ENCODE peak calls at places on chromosomes 1 and 21, in ten cellular contexts. Q, L, A, C, Z, Y, T, B, G and W are unnamed samples.

GRCh38 chr1:214460304-214460916 is 91.0 kb downstream of the PTPN14 start:
- DNase-seq in L (no peak), Y (no peak), Q (no peak), A (no peak), Z (no peak), G (no peak), B (no peak), C (no peak), T (no peak), W (no peak)

GRCh38 chr1:170461362-170461761 is 70.6 kb upstream of the GORAB start:
- DNase-seq in L (no peak), A (no peak), Z (no peak), Y (peak; percentile 30), T (no peak), C (no peak), G (no peak), Q (no peak), B (no peak), W (no peak)

GRCh38 chr1:163155606-163156005 is 47.1 kb downstream of the RGS5 start:
- DNase-seq in G (no peak), T (no peak), Q (no peak), C (no peak), Z (no peak), A (no peak), B (no peak), L (no peak), Y (no peak), W (no peak)

GRCh38 chr1:111197598-111198289 is 2.7 kb downstream of the DENND2D start:
- DNase-seq in Q (peak; percentile 76), B (no peak), G (no peak), L (no peak), Z (no peak), C (no peak), T (no peak), A (peak; percentile 43), Y (peak; percentile 4), W (no peak)

GRCh38 chr1:182262425-182262824 is 129.2 kb downstream of the GLUL start:
- DNase-seq in Q (no peak), A (no peak), T (no peak), L (no peak), Y (no peak), C (no peak), Z (no peak), B (no peak), G (no peak), W (no peak)

GRCh38 chr1:244224487-244225430 is 173.7 kb downstream of the ZBTB18 start:
- DNase-seq in C (no peak), A (no peak), Y (no peak), T (no peak), G (peak; percentile 49), L (peak; percentile 20), B (no peak), Z (no peak), Q (peak; percentile 55), W (peak; percentile 26)

GRCh38 chr1:22500476-22500875 is 48.8 kb downstream of the ZBTB40 start:
- DNase-seq in B (peak; percentile 75), Y (peak; percentile 59), G (no peak), Z (no peak), Q (no peak), L (peak; percentile 20), C (peak; percentile 60), A (no peak), T (no peak), W (peak; percentile 78)

GRCh38 chr1:68230901-68231626 is 1.3 kb downstream of the WLS start:
- DNase-seq in A (no peak), L (peak; percentile 34), Y (no peak), C (peak; percentile 72), B (peak; percentile 65), Z (peak; percentile 34), T (no peak), Q (peak; percentile 56), G (peak; percentile 46), W (peak; percentile 53)

GRCh38 chr1:151985768-151986167 is 7.9 kb downstream of the S100A10 start:
- DNase-seq in Q (no peak), B (no peak), Z (no peak), G (no peak), A (no peak), T (no peak), C (no peak), Y (no peak), L (no peak), W (no peak)

GRCh38 chr21:37862536-37862935 is 53.7 kb downstream of the KCNJ6 start:
- DNase-seq in Y (peak; percentile 66), C (no peak), Z (no peak), A (peak; percentile 28), Q (no peak), B (no peak), L (no peak), G (no peak), T (no peak), W (no peak)

GRCh38 chr1:245495681-245496080 is 340.9 kb downstream of the KIF26B start:
- DNase-seq in T (no peak), B (no peak), G (no peak), L (no peak), C (no peak), A (no peak), Z (no peak), Y (no peak), Q (no peak), W (no peak)

GRCh38 chr1:175079338-175079737 is 11.7 kb downstream of the TNN start:
- DNase-seq in G (no peak), T (no peak), B (no peak), Z (no peak), L (no peak), Q (no peak), A (no peak), C (no peak), Y (no peak), W (no peak)

GRCh38 chr1:70043806-70044205 is 161.6 kb downstream of the LRRC40 start:
- DNase-seq in A (peak; percentile 0), G (no peak), C (no peak), Q (no peak), Y (peak; percentile 64), Z (no peak), B (no peak), L (no peak), T (no peak), W (no peak)

GRCh38 chr1:102758418-102758817 is 349.9 kb downstream of the COL11A1 start:
- DNase-seq in Q (no peak), L (no peak), C (no peak), T (no peak), A (no peak), Z (no peak), Y (no peak), G (no peak), B (no peak), W (no peak)

GRCh38 chr21:33414926-33415325 is 11.7 kb downstream of the IFNGR2 start:
- DNase-seq in T (no peak), L (no peak), G (no peak), A (no peak), C (no peak), Q (no peak), Z (no peak), Y (no peak), B (no peak), W (no peak)

GRCh38 chr21:33411949-33412430 is 8.8 kb downstream of the IFNGR2 start:
- DNase-seq in Y (no peak), L (peak; percentile 68), Q (peak; percentile 73), C (no peak), G (no peak), Z (no peak), B (no peak), T (no peak), A (no peak), W (no peak)

GRCh38 chr21:33418686-33419085 is 15.5 kb downstream of the IFNGR2 start:
- DNase-seq in Y (no peak), Q (peak; percentile 72), T (no peak), G (peak; percentile 47), A (no peak), L (no peak), Z (peak; percentile 41), C (peak; percentile 86), B (peak; percentile 26), W (peak; percentile 64)

GRCh38 chr21:33414068-33414467 is 10.9 kb downstream of the IFNGR2 start:
- DNase-seq in T (no peak), C (no peak), Y (no peak), Z (no peak), A (no peak), Q (no peak), L (no peak), G (no peak), B (no peak), W (no peak)

DNA sequence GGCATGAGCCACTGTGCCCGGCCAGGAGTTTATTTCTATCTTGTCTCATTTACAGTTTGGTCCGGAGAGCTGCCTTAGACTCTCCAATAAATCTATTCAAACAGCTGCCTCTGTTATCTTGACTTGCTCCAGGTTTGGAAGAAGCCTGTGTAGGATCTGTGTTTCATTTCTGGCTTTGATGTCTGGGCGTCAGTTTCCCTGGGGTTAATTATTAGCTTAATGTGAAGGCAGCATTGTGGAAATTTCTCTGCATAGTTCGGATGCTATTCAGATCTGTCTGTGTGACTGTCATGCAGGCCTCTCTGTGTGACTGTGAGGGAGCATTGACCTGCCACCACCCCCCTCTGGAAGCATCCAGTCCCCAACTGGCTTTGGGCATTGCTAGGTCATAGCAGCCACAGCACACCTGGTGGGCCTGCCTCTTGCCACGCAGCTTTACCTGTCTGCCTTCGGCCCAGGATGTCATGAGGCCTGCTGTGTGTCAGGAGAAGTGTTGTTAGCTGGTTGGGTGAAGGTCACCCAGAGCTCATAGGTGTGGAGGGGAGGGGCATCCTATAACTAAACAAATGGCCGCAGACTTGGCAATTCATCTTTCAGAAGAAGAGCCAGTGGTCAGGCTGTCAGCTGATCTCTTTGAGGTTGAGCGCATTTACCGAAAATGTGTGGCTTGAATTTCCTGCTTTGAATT is 9.8 kb downstream of the IFNGR2 start:
- DNase-seq in Y (no peak), Q (peak; percentile 79), G (no peak), B (peak; percentile 25), T (no peak), C (no peak), A (no peak), L (peak; percentile 58), Z (no peak), W (no peak)
- TF ChIP-seq POLR2A in Y (no peak), Q (no peak), G (no peak), B (no peak), T (no peak), C (no peak), A (no peak), L (no peak), Z (no peak), W (no peak)

GRCh38 chr21:15850645-15851044 is 120.9 kb downstream of the USP25 start:
- DNase-seq in Q (no peak), A (peak; percentile 3), T (no peak), G (no peak), B (no peak), Z (no peak), L (no peak), C (no peak), Y (peak; percentile 72), W (no peak)
- TF ChIP-seq CTCF in Q (no peak), A (no peak), T (no peak), G (no peak), B (no peak), Z (no peak), L (no peak), C (no peak), Y (no peak), W (no peak)

GRCh38 chr1:165185161-165185889 is 171.2 kb downstream of the LMX1A start:
- DNase-seq in C (no peak), Y (no peak), A (no peak), L (no peak), B (no peak), T (no peak), G (no peak), Z (no peak), Q (no peak), W (no peak)
- H3K4me1 ChIP-seq in C (no peaks in the 10 kb centered on the region), Y (no peaks in the 10 kb centered on the region), A (no peaks in the 10 kb centered on the region), L (no peaks in the 10 kb centered on the region), B (no peaks in the 10 kb centered on the region), T (no peaks in the 10 kb centered on the region), G (no peaks in the 10 kb centered on the region), Z (no peaks in the 10 kb centered on the region), Q (no peaks in the 10 kb centered on the region), W (no peaks in the 10 kb centered on the region)

GRCh38 chr1:46960250-46960649 is 19.0 kb upstream of the CYP4A11 start:
- DNase-seq in Q (no peak), B (no peak), L (no peak), Z (no peak), G (no peak), T (no peak), C (no peak), Y (no peak), A (no peak), W (no peak)
- TF ChIP-seq POLR2A in Q (no peak), B (no peak), L (no peak), Z (no peak), G (no peak), T (no peak), C (no peak), Y (no peak), A (no peak), W (no peak)